ENCODE peak calls at places on chromosomes 13 and 19, in six cellular contexts. T is uterus; M is aorta; U is effector memory CD4-positive, alpha-beta T cell; F is substantia nigra; S is foreskin keratinocyte. G is an unnamed sample.

GRCh38 chr19:44677019-44677809 is 5.9 kb downstream of the CEACAM19 start:
- DNase-seq in T (no peak), M (no peak), U (no peak), F (no peak), S (peak; percentile 75), G (no peak)

GRCh38 chr13:51240178-51240577 is 18.0 kb downstream of the FAM124A start:
- DNase-seq in T (no peak), M (no peak), U (no peak), F (no peak), S (no peak), G (no peak)

GRCh38 chr13:97295279-97296182 is 73.4 kb downstream of the MBNL2 start:
- DNase-seq in T (no peak), M (no peak), U (no peak), F (no peak), S (peak; percentile 97), G (no peak)

GRCh38 chr19:13530720-13531119 is 24.4 kb upstream of the CACNA1A start:
- DNase-seq in T (no peak), M (no peak), U (no peak), F (no peak), S (no peak), G (no peak)

GRCh38 chr19:40813182-40813581 is 14.2 kb downstream of the EGLN2 start:
- DNase-seq in T (peak; percentile 43), M (peak; percentile 80), U (no peak), F (no peak), S (no peak), G (no peak)

GRCh38 chr13:104534847-104535246 is 1468.6 kb upstream of the SLC10A2 start:
- DNase-seq in T (no peak), M (no peak), U (no peak), F (no peak), S (no peak), G (peak; percentile 37)

GRCh38 chr13:66077286-66077685 is 1152.8 kb downstream of the PCDH9 start:
- DNase-seq in T (no peak), M (no peak), U (no peak), F (no peak), S (peak; percentile 34), G (no peak)

GRCh38 chr13:78602561-78603239 is 652 bp downstream of the POU4F1 start:
- DNase-seq in T (no peak), M (peak; percentile 66), U (no peak), F (no peak), S (no peak), G (no peak)

GRCh38 chr13:23833733-23834611 is 55.2 kb downstream of the MIPEP start:
- DNase-seq in T (no peak), M (no peak), U (no peak), F (no peak), S (no peak), G (no peak)

GRCh38 chr13:94662274-94662945 is 49.9 kb downstream of the SOX21 start:
- DNase-seq in T (no peak), M (no peak), U (no peak), F (no peak), S (no peak), G (no peak)

GRCh38 chr13:114097893-114098688 is 34.3 kb downstream of the RASA3 start:
- DNase-seq in T (peak; percentile 13), M (peak; percentile 71), U (no peak), F (no peak), S (no peak), G (no peak)

GRCh38 chr13:38686635-38687245 is at the start of gene FREM2:
- DNase-seq in T (no peak), M (peak; percentile 66), U (no peak), F (peak; percentile 23), S (peak; percentile 68), G (peak; percentile 92)

GRCh38 chr13:31029129-31029528 is 96.7 kb downstream of the TEX26 start:
- DNase-seq in T (no peak), M (no peak), U (no peak), F (no peak), S (no peak), G (no peak)

GRCh38 chr19:51513968-51514367 is 12.4 kb upstream of the SIGLEC12 start:
- DNase-seq in T (no peak), M (no peak), U (no peak), F (no peak), S (no peak), G (no peak)

GRCh38 chr13:78609464-78610205 is 6.3 kb upstream of the POU4F1 start:
- DNase-seq in T (no peak), M (peak; percentile 75), U (no peak), F (no peak), S (no peak), G (no peak)

GRCh38 chr19:11494634-11495285 is 10.9 kb downstream of the ZNF653 start:
- DNase-seq in T (no peak), M (no peak), U (no peak), F (no peak), S (no peak), G (no peak)

GRCh38 chr19:45294291-45295029 is 28.2 kb downstream of the CKM start:
- DNase-seq in T (no peak), M (no peak), U (no peak), F (peak; percentile 51), S (no peak), G (no peak)

GRCh38 chr19:16075430-16076153 is 703 bp upstream of the TPM4 start:
- DNase-seq in T (no peak), M (peak; percentile 70), U (no peak), F (no peak), S (no peak), G (no peak)

GRCh38 chr19:15304140-15304705 is 28.1 kb downstream of the BRD4 start:
- DNase-seq in T (no peak), M (no peak), U (no peak), F (no peak), S (no peak), G (no peak)

GRCh38 chr19:39949026-39949747 is 14.8 kb upstream of the FCGBP start:
- DNase-seq in T (no peak), M (no peak), U (no peak), F (no peak), S (no peak), G (no peak)

GRCh38 chr13:101289764-101290163 is 126.5 kb downstream of the NALCN start:
- DNase-seq in T (no peak), M (no peak), U (no peak), F (no peak), S (peak; percentile 16), G (peak; percentile 16)

GRCh38 chr19:35214766-35215422 is 13.6 kb downstream of the FAM187B start:
- DNase-seq in T (no peak), M (no peak), U (no peak), F (no peak), S (no peak), G (no peak)

GRCh38 chr19:35212241-35212640 is 16.3 kb downstream of the FAM187B start:
- DNase-seq in T (no peak), M (no peak), U (no peak), F (no peak), S (no peak), G (no peak)

GRCh38 chr19:35209646-35210045 is 18.9 kb downstream of the FAM187B start:
- DNase-seq in T (no peak), M (no peak), U (no peak), F (no peak), S (no peak), G (no peak)

GRCh38 chr19:35213678-35214632 is 14.6 kb downstream of the FAM187B start:
- DNase-seq in T (peak; percentile 81), M (peak; percentile 61), U (peak; percentile 74), F (no peak), S (peak; percentile 92), G (no peak)

GRCh38 chr19:35211545-35212230 is 16.9 kb downstream of the FAM187B start:
- DNase-seq in T (peak; percentile 48), M (no peak), U (peak; percentile 79), F (no peak), S (no peak), G (no peak)
- H3K27ac ChIP-seq in T (no peak overlapping the region), M (no peak overlapping the region), U (peak overlapping the region; percentile 95), F (no peak overlapping the region), S (no peak overlapping the region), G (no peak overlapping the region)

GRCh38 chr13:80341098-80341701 is at the start of gene SPRY2:
- DNase-seq in T (peak; percentile 92), M (peak; percentile 96), U (no peak), F (peak; percentile 92), S (peak; percentile 85), G (no peak)
- H3K27ac ChIP-seq in T (peak within 1 kb of the TSS; percentile 90), M (peak within 1 kb of the TSS; percentile 76), U (no peak within 1 kb of the TSS), F (peak within 1 kb of the TSS; percentile 94), S (peak within 1 kb of the TSS; percentile 73), G (peak within 1 kb of the TSS; percentile 19)

GRCh38 chr13:33015791-33016323 is 366 bp upstream of the KL start:
- DNase-seq in T (peak; percentile 20), M (peak; percentile 77), U (no peak), F (no peak), S (no peak), G (no peak)
- H3K27ac ChIP-seq in T (peak overlapping the region; percentile 32), M (no peak overlapping the region), U (no peak overlapping the region), F (no peak overlapping the region), S (no peak overlapping the region), G (no peak overlapping the region)

DNA sequence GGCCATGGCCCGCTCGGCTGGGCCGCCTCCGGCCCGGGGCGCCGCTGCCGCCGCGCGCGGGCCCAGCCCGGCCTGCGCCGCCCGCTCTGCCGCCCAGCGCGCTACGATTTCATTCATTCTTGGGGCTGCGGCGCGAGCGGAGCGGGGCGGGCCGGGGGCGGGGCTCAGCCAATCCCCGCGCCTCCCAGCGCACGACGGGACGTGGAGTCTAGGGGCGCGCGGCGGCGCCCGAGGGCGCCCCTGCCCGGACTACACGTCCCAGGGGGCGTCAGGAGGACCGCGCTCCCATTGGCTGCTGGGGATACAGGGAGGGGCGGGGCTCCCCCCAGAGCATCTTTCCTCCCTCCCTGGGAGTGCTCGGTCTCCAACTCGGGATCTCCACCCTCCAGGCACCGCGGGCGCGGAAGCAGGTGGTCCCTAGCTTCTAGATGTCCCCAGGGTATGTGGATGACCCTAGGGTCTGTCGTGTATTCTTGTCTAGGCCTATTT is 5.6 kb upstream of the DPF1 start:
- DNase-seq in T (no peak), M (peak; percentile 87), U (peak; percentile 27), F (peak; percentile 82), S (peak; percentile 50), G (no peak)
- H3K27ac ChIP-seq in T (no peak overlapping the region), M (no peak overlapping the region), U (no peak overlapping the region), F (peak overlapping the region; percentile 41), S (no peak overlapping the region), G (no peak overlapping the region)

DNA sequence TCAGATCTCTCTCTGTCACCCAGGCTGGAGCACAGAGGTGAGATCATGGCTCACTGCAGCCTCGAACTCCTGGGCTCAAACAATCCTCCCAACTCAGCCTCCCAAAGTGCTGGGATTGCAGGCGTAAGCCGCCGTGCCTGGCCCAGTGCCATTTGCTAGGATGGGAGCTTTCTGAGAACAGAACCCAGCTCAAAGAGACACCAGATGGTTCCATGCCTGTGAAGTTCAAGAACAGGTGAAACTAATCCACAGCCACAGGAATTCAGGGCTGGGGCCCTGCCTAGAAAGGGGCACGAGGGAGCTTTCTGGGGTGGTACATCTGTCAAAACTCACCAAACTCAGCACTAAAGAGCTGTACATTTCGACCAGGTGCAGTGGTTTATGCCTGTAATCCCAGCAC is 4.2 kb downstream of the SLC7A9 start:
- DNase-seq in T (no peak), M (no peak), U (no peak), F (no peak), S (no peak), G (no peak)
- H3K27ac ChIP-seq in T (no peak overlapping the region), M (no peak overlapping the region), U (no peak overlapping the region), F (no peak overlapping the region), S (no peak overlapping the region), G (no peak overlapping the region)

DNA sequence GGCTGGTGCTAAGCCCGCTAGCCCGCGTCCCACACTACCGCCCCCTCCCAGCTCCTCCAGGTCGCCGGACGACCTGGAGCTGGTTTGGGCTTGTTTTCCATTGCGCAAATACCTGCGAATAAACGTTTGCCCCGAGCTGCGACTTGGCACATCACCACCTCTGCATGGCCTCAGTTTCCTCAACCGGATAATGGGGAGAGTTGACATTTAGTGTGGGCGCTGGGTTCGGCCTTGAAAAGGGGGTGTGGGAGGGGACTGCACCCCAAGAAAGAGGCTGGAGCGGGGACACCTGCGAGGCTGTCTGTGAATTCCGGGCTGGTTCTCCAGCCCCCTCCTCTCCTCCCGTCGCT is 11.0 kb upstream of the JUND start:
- DNase-seq in T (no peak), M (no peak), U (no peak), F (no peak), S (no peak), G (no peak)
- H3K27ac ChIP-seq in T (peak overlapping the region; percentile 99), M (peak overlapping the region; percentile 95), U (peak overlapping the region; percentile 92), F (peak overlapping the region; percentile 94), S (peak overlapping the region; percentile 51), G (no peak overlapping the region)

G was measured in iPS DF 6.9.